ENCODE peak calls at places on chromosomes 3 and 15, in six cellular contexts. One of them, this sample, is unnamed.

GRCh38 chr3:129749692-129750091 is 143.2 kb upstream of the PLXND1 start:
- DNase-seq in GM23338: no peak
- DNase-seq in neural progenitor cell: no peak
- DNase-seq in H9: no peak
- DNase-seq in fibroblast of lung: no peak
- DNase-seq in trophoblast cell: no peak
- DNase-seq in this sample: no peak

GRCh38 chr15:53837263-53837662 is 77.8 kb upstream of the WDR72 start:
- DNase-seq in GM23338: peak; percentile 15
- DNase-seq in neural progenitor cell: no peak
- DNase-seq in H9: no peak
- DNase-seq in fibroblast of lung: no peak
- DNase-seq in trophoblast cell: no peak
- DNase-seq in this sample: no peak

GRCh38 chr3:171058058-171058457 is 31.5 kb upstream of the SLC2A2 start:
- DNase-seq in GM23338: no peak
- DNase-seq in neural progenitor cell: no peak
- DNase-seq in H9: no peak
- DNase-seq in fibroblast of lung: peak; percentile 51
- DNase-seq in trophoblast cell: no peak
- DNase-seq in this sample: no peak

GRCh38 chr15:39578851-39579486 is 1.9 kb upstream of the THBS1 start:
- DNase-seq in GM23338: peak; percentile 50
- DNase-seq in neural progenitor cell: peak; percentile 50
- DNase-seq in H9: no peak
- DNase-seq in fibroblast of lung: peak; percentile 31
- DNase-seq in trophoblast cell: no peak
- DNase-seq in this sample: no peak

GRCh38 chr15:58865420-58865880 is 68.0 kb downstream of the SLTM start:
- DNase-seq in GM23338: peak; percentile 30
- DNase-seq in neural progenitor cell: no peak
- DNase-seq in H9: peak; percentile 57
- DNase-seq in fibroblast of lung: peak; percentile 18
- DNase-seq in trophoblast cell: no peak
- DNase-seq in this sample: no peak

GRCh38 chr3:47394140-47394855 is 13.5 kb downstream of the PTPN23 start:
- DNase-seq in GM23338: no peak
- DNase-seq in neural progenitor cell: peak; percentile 41
- DNase-seq in H9: no peak
- DNase-seq in fibroblast of lung: no peak
- DNase-seq in trophoblast cell: peak; percentile 92
- DNase-seq in this sample: no peak

GRCh38 chr3:169923189-169923588 is 11.8 kb downstream of the SAMD7 start:
- DNase-seq in GM23338: no peak
- DNase-seq in neural progenitor cell: no peak
- DNase-seq in H9: no peak
- DNase-seq in fibroblast of lung: peak; percentile 7
- DNase-seq in trophoblast cell: no peak
- DNase-seq in this sample: no peak

GRCh38 chr3:189170559-189170958 is 1.2 kb upstream of the TPRG1 start:
- DNase-seq in GM23338: no peak
- DNase-seq in neural progenitor cell: no peak
- DNase-seq in H9: no peak
- DNase-seq in fibroblast of lung: no peak
- DNase-seq in trophoblast cell: no peak
- DNase-seq in this sample: no peak

GRCh38 chr3:74624301-74624700 is 9.8 kb upstream of the CNTN3 start:
- DNase-seq in GM23338: no peak
- DNase-seq in neural progenitor cell: no peak
- DNase-seq in H9: no peak
- DNase-seq in fibroblast of lung: no peak
- DNase-seq in trophoblast cell: no peak
- DNase-seq in this sample: no peak

GRCh38 chr3:177679568-177680441 is 482.5 kb upstream of the TBL1XR1 start:
- DNase-seq in GM23338: no peak
- DNase-seq in neural progenitor cell: peak; percentile 22
- DNase-seq in H9: no peak
- DNase-seq in fibroblast of lung: no peak
- DNase-seq in trophoblast cell: no peak
- DNase-seq in this sample: no peak

GRCh38 chr3:125148016-125148812 is 64.3 kb downstream of the SLC12A8 start:
- DNase-seq in GM23338: no peak
- DNase-seq in neural progenitor cell: no peak
- DNase-seq in H9: no peak
- DNase-seq in fibroblast of lung: no peak
- DNase-seq in trophoblast cell: no peak
- DNase-seq in this sample: no peak

GRCh38 chr3:175554761-175555160 is 695.6 kb downstream of the NAALADL2 start:
- DNase-seq in GM23338: no peak
- DNase-seq in neural progenitor cell: no peak
- DNase-seq in H9: no peak
- DNase-seq in fibroblast of lung: no peak
- DNase-seq in trophoblast cell: no peak
- DNase-seq in this sample: no peak

GRCh38 chr3:167350245-167350862 is 29.7 kb downstream of the ZBBX start:
- DNase-seq in GM23338: peak; percentile 57
- DNase-seq in neural progenitor cell: peak; percentile 16
- DNase-seq in H9: no peak
- DNase-seq in fibroblast of lung: peak; percentile 15
- DNase-seq in trophoblast cell: peak; percentile 29
- DNase-seq in this sample: no peak

GRCh38 chr3:99645277-99646106 is 7.1 kb downstream of the COL8A1 start:
- DNase-seq in GM23338: peak; percentile 74
- DNase-seq in neural progenitor cell: peak; percentile 59
- DNase-seq in H9: peak; percentile 51
- DNase-seq in fibroblast of lung: peak; percentile 85
- DNase-seq in trophoblast cell: peak; percentile 9
- DNase-seq in this sample: no peak

GRCh38 chr15:40070166-40070557 is 31.2 kb upstream of the SRP14 start:
- DNase-seq in GM23338: no peak
- DNase-seq in neural progenitor cell: no peak
- DNase-seq in H9: no peak
- DNase-seq in fibroblast of lung: no peak
- DNase-seq in trophoblast cell: no peak
- DNase-seq in this sample: no peak

GRCh38 chr3:55958605-55959004 is 471.5 kb upstream of the WNT5A start:
- DNase-seq in GM23338: no peak
- DNase-seq in neural progenitor cell: no peak
- DNase-seq in H9: no peak
- DNase-seq in fibroblast of lung: no peak
- DNase-seq in trophoblast cell: no peak
- DNase-seq in this sample: no peak

GRCh38 chr15:66798426-66799061 is 96.5 kb downstream of the SMAD6 start:
- DNase-seq in GM23338: no peak
- DNase-seq in neural progenitor cell: no peak
- DNase-seq in H9: no peak
- DNase-seq in fibroblast of lung: peak; percentile 51
- DNase-seq in trophoblast cell: no peak
- DNase-seq in this sample: no peak

GRCh38 chr3:62415312-62415791 is 42.0 kb upstream of the FEZF2 start:
- DNase-seq in GM23338: peak; percentile 90
- DNase-seq in neural progenitor cell: peak; percentile 98
- DNase-seq in H9: peak; percentile 83
- DNase-seq in fibroblast of lung: no peak
- DNase-seq in trophoblast cell: no peak
- DNase-seq in this sample: no peak

GRCh38 chr15:96337354-96337990 is 7.0 kb downstream of the NR2F2 start:
- DNase-seq in GM23338: peak; percentile 54
- DNase-seq in neural progenitor cell: peak; percentile 51
- DNase-seq in H9: no peak
- DNase-seq in fibroblast of lung: no peak
- DNase-seq in trophoblast cell: no peak
- DNase-seq in this sample: no peak

GRCh38 chr3:16338999-16339398 is 74.0 kb downstream of the OXNAD1 start:
- DNase-seq in GM23338: no peak
- DNase-seq in neural progenitor cell: no peak
- DNase-seq in H9: no peak
- DNase-seq in fibroblast of lung: peak; percentile 97
- DNase-seq in trophoblast cell: peak; percentile 85
- DNase-seq in this sample: no peak

GRCh38 chr3:196726788-196727675 is 12.6 kb upstream of the PAK2 start:
- DNase-seq in GM23338: no peak
- DNase-seq in neural progenitor cell: no peak
- DNase-seq in H9: no peak
- DNase-seq in fibroblast of lung: peak; percentile 34
- DNase-seq in trophoblast cell: no peak
- DNase-seq in this sample: no peak

GRCh38 chr3:136326316-136326715 is 76.2 kb downstream of the PCCB start:
- DNase-seq in GM23338: no peak
- DNase-seq in neural progenitor cell: no peak
- DNase-seq in H9: no peak
- DNase-seq in fibroblast of lung: no peak
- DNase-seq in trophoblast cell: no peak
- DNase-seq in this sample: no peak

GRCh38 chr15:38707802-38708671 is 143.4 kb upstream of the RASGRP1 start:
- DNase-seq in GM23338: peak; percentile 83
- DNase-seq in neural progenitor cell: peak; percentile 71
- DNase-seq in H9: peak; percentile 53
- DNase-seq in fibroblast of lung: peak; percentile 77
- DNase-seq in trophoblast cell: peak; percentile 40
- DNase-seq in this sample: no peak

GRCh38 chr3:187491371-187491770 is 123.2 kb downstream of the RTP4 start:
- DNase-seq in GM23338: no peak
- DNase-seq in neural progenitor cell: no peak
- DNase-seq in H9: no peak
- DNase-seq in fibroblast of lung: no peak
- DNase-seq in trophoblast cell: no peak
- DNase-seq in this sample: no peak

DNA sequence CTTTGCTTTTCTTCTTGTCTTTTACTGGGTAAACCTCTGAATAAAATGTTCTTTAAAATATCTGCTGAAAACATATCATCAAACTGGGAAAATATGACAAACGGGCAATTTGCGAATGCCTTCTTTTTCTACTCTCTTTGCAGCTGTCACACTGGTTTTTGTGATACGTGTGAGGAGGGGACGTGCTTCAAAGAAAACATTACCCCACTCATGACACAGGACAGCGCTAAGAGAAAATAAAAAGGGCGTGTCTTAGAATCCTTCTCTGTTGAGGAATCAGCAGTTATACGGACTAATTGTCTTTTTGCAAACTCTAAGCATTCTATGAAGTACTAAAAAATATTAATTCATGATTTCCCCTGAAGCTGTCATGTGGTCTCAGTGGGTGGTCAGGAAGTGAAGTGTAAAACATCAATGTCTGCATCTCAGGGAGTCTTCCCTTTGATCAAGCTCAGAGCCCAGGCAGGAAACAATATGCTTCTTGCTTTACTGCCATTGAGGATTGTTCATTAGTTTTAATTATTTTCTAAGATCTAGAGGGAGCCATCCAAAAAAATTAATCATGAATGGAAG is 117.5 kb upstream of the CRBN start:
- DNase-seq in GM23338: peak; percentile 3
- DNase-seq in neural progenitor cell: no peak
- DNase-seq in H9: no peak
- DNase-seq in fibroblast of lung: no peak
- DNase-seq in trophoblast cell: no peak
- DNase-seq in this sample: no peak
- H2AFZ ChIP-seq in GM23338: no peak overlapping the region
- H2AFZ ChIP-seq in neural progenitor cell: no peak overlapping the region
- H2AFZ ChIP-seq in H9: no peak overlapping the region
- H2AFZ ChIP-seq in fibroblast of lung: no peak overlapping the region
- H2AFZ ChIP-seq in trophoblast cell: no peak overlapping the region
- H2AFZ ChIP-seq in this sample: no peak overlapping the region

DNA sequence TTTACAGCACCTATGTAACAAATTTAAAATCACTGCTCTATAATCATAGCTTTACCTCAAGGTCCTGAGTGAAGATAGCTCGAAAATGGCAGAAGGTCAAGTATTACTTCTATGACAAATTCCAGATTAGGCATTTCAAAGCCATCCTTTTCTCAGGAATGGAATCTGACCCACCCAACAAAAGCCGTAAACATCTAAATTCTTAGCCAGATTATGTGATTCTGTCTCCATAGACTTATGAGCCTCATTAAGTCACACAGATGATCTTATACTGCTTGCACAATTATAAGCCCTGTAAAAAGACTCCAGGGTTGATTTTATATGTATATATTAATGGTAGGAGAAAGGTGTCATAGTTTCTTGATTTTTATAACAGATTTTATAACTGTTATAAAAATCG is 56.9 kb downstream of the CEP152 start:
- DNase-seq in GM23338: no peak
- DNase-seq in neural progenitor cell: no peak
- DNase-seq in H9: no peak
- DNase-seq in fibroblast of lung: no peak
- DNase-seq in trophoblast cell: peak; percentile 23
- DNase-seq in this sample: no peak
- H2AFZ ChIP-seq in GM23338: no peak overlapping the region
- H2AFZ ChIP-seq in neural progenitor cell: no peak overlapping the region
- H2AFZ ChIP-seq in H9: no peak overlapping the region
- H2AFZ ChIP-seq in fibroblast of lung: no peak overlapping the region
- H2AFZ ChIP-seq in trophoblast cell: no peak overlapping the region
- H2AFZ ChIP-seq in this sample: no peak overlapping the region

DNA sequence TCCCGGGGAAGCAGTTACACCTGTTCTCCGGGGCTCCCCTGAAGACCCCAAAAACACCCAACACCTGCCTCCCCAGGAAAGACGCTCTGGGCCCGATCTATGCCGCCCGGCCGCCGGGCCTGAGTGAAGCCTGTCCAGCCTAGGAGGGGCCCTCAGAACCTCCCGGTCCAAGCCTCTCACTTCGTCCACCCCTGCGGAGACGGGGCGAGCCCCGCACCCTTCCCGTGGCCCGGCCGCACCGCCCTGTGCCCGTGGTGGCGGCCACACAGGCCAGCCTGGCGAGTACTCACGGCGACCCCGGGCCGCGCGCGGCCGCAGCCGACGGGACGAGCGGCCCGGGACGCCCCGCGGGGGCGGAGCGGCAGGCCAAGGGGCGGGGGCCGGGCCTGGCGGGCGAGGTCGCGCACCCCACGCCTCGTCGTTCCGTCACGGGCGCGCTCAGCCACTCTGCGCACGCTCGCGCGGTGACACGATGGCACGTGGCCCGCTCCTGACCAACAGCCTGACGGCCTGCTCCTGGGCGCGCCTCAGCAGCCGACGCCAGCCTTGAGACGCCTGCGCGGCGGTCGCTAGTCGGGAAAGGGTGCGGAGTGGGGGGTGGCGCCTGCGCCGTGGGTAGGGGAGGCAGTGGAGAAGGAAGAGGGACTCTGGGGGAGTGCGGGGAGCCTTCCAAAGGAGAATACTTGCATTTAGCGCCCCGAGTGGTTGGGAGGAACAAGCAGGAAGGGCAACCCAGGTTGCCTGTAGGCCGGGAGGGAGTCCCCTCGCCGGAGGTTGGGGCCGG is at the start of gene PARP6:
- DNase-seq in GM23338: peak; percentile 98
- DNase-seq in neural progenitor cell: peak; percentile 96
- DNase-seq in H9: peak; percentile 98
- DNase-seq in fibroblast of lung: peak; percentile 98
- DNase-seq in trophoblast cell: peak; percentile 96
- DNase-seq in this sample: peak; percentile 84
- H2AFZ ChIP-seq in GM23338: peak within 1 kb of the TSS; percentile 95
- H2AFZ ChIP-seq in neural progenitor cell: peak within 1 kb of the TSS; percentile 93
- H2AFZ ChIP-seq in H9: peak within 1 kb of the TSS; percentile 42
- H2AFZ ChIP-seq in fibroblast of lung: peak within 1 kb of the TSS; percentile 56
- H2AFZ ChIP-seq in trophoblast cell: peak within 1 kb of the TSS; percentile 77
- H2AFZ ChIP-seq in this sample: peak within 1 kb of the TSS; percentile 84

GRCh38 chr15:70451861-70452653 is 311.3 kb downstream of the UACA start:
- DNase-seq in GM23338: peak; percentile 88
- DNase-seq in neural progenitor cell: peak; percentile 56
- DNase-seq in H9: peak; percentile 90
- DNase-seq in fibroblast of lung: no peak
- DNase-seq in trophoblast cell: peak; percentile 76
- DNase-seq in this sample: no peak
- H2AFZ ChIP-seq in GM23338: peak overlapping the region; percentile 93
- H2AFZ ChIP-seq in neural progenitor cell: peak overlapping the region; percentile 52
- H2AFZ ChIP-seq in H9: no peak overlapping the region
- H2AFZ ChIP-seq in fibroblast of lung: no peak overlapping the region
- H2AFZ ChIP-seq in trophoblast cell: no peak overlapping the region
- H2AFZ ChIP-seq in this sample: no peak overlapping the region

This sample was measured in keratinocyte.